ENCODE peak calls at places on chromosomes 4 and X, in eight cellular contexts. C is fibroblast of lung; J is naive thymus-derived CD4-positive, alpha-beta T cell; I is right cardiac atrium; H is CD8-positive, alpha-beta T cell; X is mesendoderm; Y is esophagus squamous epithelium; W is GM23248. M is an unnamed sample. For H3K4me1, the result is how much of the 10 kb centered on the place peaks cover.

GRCh38 chrX:102720237-102721168 is at the start of gene GPRASP3:
- DNase-seq in C (peak), J (peak), I (peak), H (peak), X (peak), Y (no peak), W (peak), M (no peak)

GRCh38 chr4:112589207-112589606 is 47.5 kb downstream of the ZGRF1 start:
- DNase-seq in C (peak), J (no peak), I (no peak), H (no peak), X (peak), Y (no peak), W (peak), M (no peak)

GRCh38 chr4:162836773-162837172 is 329.9 kb downstream of the NAF1 start:
- DNase-seq in C (no peak), J (no peak), I (no peak), H (no peak), X (no peak), Y (no peak), W (no peak), M (no peak)

GRCh38 chrX:18406531-18407266 is 18.7 kb upstream of the CDKL5 start:
- DNase-seq in C (peak), J (no peak), I (no peak), H (no peak), X (no peak), Y (no peak), W (peak), M (no peak)

GRCh38 chrX:119235872-119236598 is at the start of gene PGRMC1:
- DNase-seq in C (peak), J (peak), I (peak), H (peak), X (peak), Y (peak), W (peak), M (no peak)

GRCh38 chr4:2931765-2932560 is 31.2 kb downstream of the NOP14 start:
- DNase-seq in C (no peak), J (peak), I (peak), H (peak), X (no peak), Y (peak), W (no peak), M (no peak)

GRCh38 chr4:82901129-82901718 is 689 bp downstream of the THAP9 start:
- DNase-seq in C (no peak), J (no peak), I (no peak), H (no peak), X (no peak), Y (no peak), W (no peak), M (no peak)

GRCh38 chrX:81241753-81242152 is 39.9 kb downstream of the SH3BGRL start:
- DNase-seq in C (no peak), J (no peak), I (no peak), H (no peak), X (no peak), Y (no peak), W (no peak), M (no peak)

GRCh38 chr4:167111622-167112021 is 122.7 kb downstream of the SPOCK3 start:
- DNase-seq in C (no peak), J (no peak), I (no peak), H (no peak), X (peak), Y (no peak), W (no peak), M (no peak)

GRCh38 chr4:6938237-6938636 is 28.6 kb downstream of the TBC1D14 start:
- DNase-seq in C (no peak), J (no peak), I (peak), H (no peak), X (no peak), Y (no peak), W (no peak), M (no peak)

GRCh38 chr4:159021597-159022385 is 81.1 kb upstream of the RAPGEF2 start:
- DNase-seq in C (no peak), J (no peak), I (no peak), H (no peak), X (peak), Y (no peak), W (no peak), M (no peak)

GRCh38 chr4:159024828-159025227 is 78.1 kb upstream of the RAPGEF2 start:
- DNase-seq in C (no peak), J (no peak), I (no peak), H (no peak), X (no peak), Y (no peak), W (no peak), M (no peak)

GRCh38 chr4:159026329-159026728 is 76.5 kb upstream of the RAPGEF2 start:
- DNase-seq in C (no peak), J (no peak), I (no peak), H (no peak), X (no peak), Y (no peak), W (no peak), M (no peak)

GRCh38 chr4:159023741-159024140 is 79.1 kb upstream of the RAPGEF2 start:
- DNase-seq in C (no peak), J (no peak), I (no peak), H (no peak), X (peak), Y (no peak), W (no peak), M (no peak)

DNA sequence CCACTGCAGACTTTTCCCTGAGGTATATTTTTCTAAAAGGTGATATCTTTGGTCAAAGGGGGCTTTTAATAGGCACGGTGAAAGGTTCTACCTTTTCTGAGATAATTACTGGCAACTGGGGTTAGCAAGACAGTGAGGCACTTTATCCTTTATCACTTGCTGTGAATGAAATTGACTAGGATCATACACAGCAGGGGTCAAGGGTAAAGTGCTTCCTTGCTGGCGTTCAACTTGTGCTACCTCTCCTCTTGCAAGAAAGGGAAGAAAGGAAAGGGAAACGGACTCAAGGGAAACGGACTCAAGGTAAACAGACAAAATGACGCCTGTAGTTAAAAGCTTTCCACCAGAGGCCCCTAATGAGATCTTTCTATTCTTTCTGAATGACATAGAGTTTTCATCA is 78.6 kb upstream of the RAPGEF2 start:
- DNase-seq in C (no peak), J (no peak), I (no peak), H (no peak), X (peak), Y (no peak), W (no peak), M (no peak)
- H3K27ac ChIP-seq in C (no peak), J (no peak), I (no peak), H (no peak), X (no peak), Y (no peak), W (no peak), M (no peak)

DNA sequence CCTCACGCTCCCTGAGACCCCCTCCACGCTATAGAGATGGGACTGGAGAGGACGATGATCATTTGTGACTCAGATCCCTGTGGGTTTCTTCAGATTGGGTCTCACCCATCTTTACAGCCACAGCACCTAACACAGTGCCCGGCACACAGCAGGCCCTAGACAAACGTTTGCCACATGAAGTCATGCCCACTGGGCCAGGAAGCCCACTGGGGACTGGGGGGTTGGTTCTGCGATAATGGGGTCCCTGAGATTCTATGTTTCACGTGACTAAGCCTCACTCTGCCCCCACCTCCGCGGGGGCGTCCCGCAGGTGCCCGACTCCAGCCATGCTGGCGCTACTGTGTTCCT is 3.8 kb downstream of the SOD3 start:
- DNase-seq in C (no peak), J (no peak), I (no peak), H (no peak), X (no peak), Y (no peak), W (no peak), M (no peak)
- H3K4me1 ChIP-seq in C (under half), J (under half), I (under half), H (under half), X (under half), Y (half or more), W (under half), M (half or more)

GRCh38 chrX:94493405-94493804 is 819.4 kb downstream of the FAM133A start:
- DNase-seq in C (no peak), J (no peak), I (no peak), H (no peak), X (no peak), Y (no peak), W (no peak), M (no peak)

GRCh38 chrX:94492541-94492940 is 818.5 kb downstream of the FAM133A start:
- DNase-seq in C (no peak), J (no peak), I (no peak), H (no peak), X (peak), Y (no peak), W (no peak), M (no peak)
- H3K27ac ChIP-seq in C (no peak), J (no peak), I (no peak), H (no peak), X (no peak), Y (no peak), W (no peak), M (no peak)

DNA sequence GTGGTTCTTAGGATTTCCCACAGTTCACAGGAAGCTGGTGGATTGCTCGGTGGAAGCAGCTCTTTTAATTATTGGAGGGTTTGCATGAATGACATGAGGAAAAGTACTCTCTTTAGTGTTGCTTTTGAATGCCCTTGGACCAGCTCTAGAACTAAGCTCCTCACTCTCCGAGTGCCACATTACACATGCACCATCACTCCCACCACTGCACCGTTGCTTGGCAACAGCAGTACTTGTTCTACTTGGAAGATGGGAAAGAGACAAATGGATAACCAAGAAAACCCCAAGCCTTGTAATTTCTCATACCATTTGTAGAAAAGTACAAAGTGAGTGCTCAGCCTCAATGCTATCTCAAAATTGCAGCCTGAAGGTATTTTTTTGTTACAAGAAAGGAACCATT is 620.2 kb upstream of the BOD1L1 start:
- DNase-seq in C (no peak), J (no peak), I (no peak), H (no peak), X (no peak), Y (no peak), W (no peak), M (no peak)
- H3K4me1 ChIP-seq in C (under half), J (under half), I (under half), H (under half), X (under half), Y (under half), W (under half), M (under half)

DNA sequence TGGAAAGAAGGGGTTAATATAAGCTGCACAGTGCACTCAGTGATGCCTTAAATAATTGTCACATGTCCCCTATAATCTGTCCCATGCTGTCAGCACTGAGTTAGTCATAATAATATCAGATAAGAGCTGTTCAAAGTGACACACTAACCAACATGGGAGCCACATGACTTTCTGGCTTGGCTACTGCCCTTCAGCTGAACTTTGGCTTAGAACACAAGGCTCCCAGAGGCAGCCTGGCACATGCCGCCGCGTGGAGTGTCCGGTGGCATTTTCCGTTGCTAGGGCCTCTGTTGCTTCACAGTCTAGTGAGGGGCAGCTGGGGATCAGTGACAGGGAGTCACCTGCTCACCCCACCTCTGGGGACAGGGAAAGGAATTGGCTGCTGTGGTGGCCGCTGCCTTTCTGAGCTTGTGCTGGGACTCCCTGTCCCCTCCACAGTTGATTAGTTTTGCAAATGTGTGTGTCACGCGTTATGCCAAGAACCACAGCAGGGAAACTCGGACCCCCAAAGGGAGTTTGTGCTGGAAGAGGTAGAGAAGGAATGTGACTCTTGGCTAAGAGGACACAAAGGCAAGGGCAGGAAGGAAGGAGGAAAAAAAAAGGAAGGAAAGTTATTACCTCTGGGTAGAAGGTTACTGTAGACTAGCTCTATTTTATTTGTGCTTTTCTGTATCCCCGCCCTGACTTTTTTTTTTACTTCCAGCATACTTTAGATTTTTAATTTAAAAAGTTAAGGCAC is 41.1 kb upstream of the PPARGC1A start:
- DNase-seq in C (peak), J (no peak), I (peak), H (no peak), X (peak), Y (no peak), W (peak), M (no peak)
- H3K27ac ChIP-seq in C (no peak), J (no peak), I (peak), H (no peak), X (no peak), Y (no peak), W (no peak), M (no peak)

GRCh38 chrX:19885732-19886131 is 1.7 kb downstream of the SH3KBP1 start:
- DNase-seq in C (no peak), J (no peak), I (no peak), H (no peak), X (no peak), Y (no peak), W (no peak), M (no peak)
- H3K4me1 ChIP-seq in C (under half), J (under half), I (under half), H (under half), X (under half), Y (under half), W (under half), M (under half)

GRCh38 chr4:170009291-170009690 is 16.9 kb downstream of the MFAP3L start:
- DNase-seq in C (no peak), J (no peak), I (no peak), H (no peak), X (no peak), Y (no peak), W (no peak), M (no peak)

GRCh38 chr4:170007113-170007512 is 19.1 kb downstream of the MFAP3L start:
- DNase-seq in C (peak), J (no peak), I (no peak), H (no peak), X (no peak), Y (no peak), W (no peak), M (no peak)

GRCh38 chr4:170008376-170008775 is 17.8 kb downstream of the MFAP3L start:
- DNase-seq in C (no peak), J (no peak), I (no peak), H (no peak), X (no peak), Y (no peak), W (peak), M (no peak)

GRCh38 chr4:170011921-170012628 is 14.1 kb downstream of the MFAP3L start:
- DNase-seq in C (no peak), J (no peak), I (no peak), H (no peak), X (no peak), Y (no peak), W (no peak), M (no peak)

GRCh38 chr4:170008801-170009200 is 17.4 kb downstream of the MFAP3L start:
- DNase-seq in C (no peak), J (no peak), I (no peak), H (no peak), X (no peak), Y (no peak), W (no peak), M (no peak)
- H3K27ac ChIP-seq in C (no peak), J (no peak), I (no peak), H (no peak), X (no peak), Y (no peak), W (no peak), M (no peak)